ENCODE peak calls at places on chromosome 14, in nine cellular contexts. One of them, this sample, is unnamed. For H3K4me1, the result is how much of the 10 kb centered on the place peaks cover.

GRCh38 chr14:86574026-86574777 is 1044.3 kb downstream of the FLRT2 start:
- DNase-seq in H1: no peak
- DNase-seq in esophagus muscularis mucosa: no peak
- DNase-seq in stomach: no peak
- DNase-seq in spleen: no peak
- DNase-seq in K562: no peak
- DNase-seq in HCT116: no peak
- DNase-seq in Panc1: peak
- DNase-seq in SK-N-SH: no peak
- DNase-seq in this sample: no peak

GRCh38 chr14:59897757-59898383 is 22.1 kb upstream of the LRRC9 start:
- DNase-seq in H1: peak
- DNase-seq in esophagus muscularis mucosa: no peak
- DNase-seq in stomach: peak
- DNase-seq in spleen: no peak
- DNase-seq in K562: no peak
- DNase-seq in HCT116: peak
- DNase-seq in Panc1: no peak
- DNase-seq in SK-N-SH: peak
- DNase-seq in this sample: no peak

GRCh38 chr14:88592016-88592415 is 29.2 kb downstream of the ZC3H14 start:
- DNase-seq in H1: no peak
- DNase-seq in esophagus muscularis mucosa: no peak
- DNase-seq in stomach: no peak
- DNase-seq in spleen: no peak
- DNase-seq in K562: no peak
- DNase-seq in HCT116: no peak
- DNase-seq in Panc1: no peak
- DNase-seq in SK-N-SH: no peak
- DNase-seq in this sample: no peak

GRCh38 chr14:85122690-85123089 is 407.3 kb upstream of the FLRT2 start:
- DNase-seq in H1: no peak
- DNase-seq in esophagus muscularis mucosa: no peak
- DNase-seq in stomach: no peak
- DNase-seq in spleen: no peak
- DNase-seq in K562: no peak
- DNase-seq in HCT116: no peak
- DNase-seq in Panc1: no peak
- DNase-seq in SK-N-SH: no peak
- DNase-seq in this sample: no peak

GRCh38 chr14:104657114-104657524 is 32.3 kb upstream of the INF2 start:
- DNase-seq in H1: no peak
- DNase-seq in esophagus muscularis mucosa: no peak
- DNase-seq in stomach: no peak
- DNase-seq in spleen: peak
- DNase-seq in K562: no peak
- DNase-seq in HCT116: no peak
- DNase-seq in Panc1: no peak
- DNase-seq in SK-N-SH: peak
- DNase-seq in this sample: no peak

GRCh38 chr14:80523518-80524117 is 312.3 kb upstream of the DIO2 start:
- DNase-seq in H1: no peak
- DNase-seq in esophagus muscularis mucosa: no peak
- DNase-seq in stomach: no peak
- DNase-seq in spleen: no peak
- DNase-seq in K562: no peak
- DNase-seq in HCT116: no peak
- DNase-seq in Panc1: no peak
- DNase-seq in SK-N-SH: no peak
- DNase-seq in this sample: no peak

GRCh38 chr14:23514009-23514962 is 37.3 kb downstream of the ZFHX2 start:
- DNase-seq in H1: no peak
- DNase-seq in esophagus muscularis mucosa: no peak
- DNase-seq in stomach: no peak
- DNase-seq in spleen: no peak
- DNase-seq in K562: no peak
- DNase-seq in HCT116: no peak
- DNase-seq in Panc1: no peak
- DNase-seq in SK-N-SH: no peak
- DNase-seq in this sample: no peak

GRCh38 chr14:68440776-68441175 is 352.1 kb downstream of the ZFP36L1 start:
- DNase-seq in H1: no peak
- DNase-seq in esophagus muscularis mucosa: no peak
- DNase-seq in stomach: no peak
- DNase-seq in spleen: no peak
- DNase-seq in K562: no peak
- DNase-seq in HCT116: no peak
- DNase-seq in Panc1: no peak
- DNase-seq in SK-N-SH: no peak
- DNase-seq in this sample: no peak

GRCh38 chr14:67500981-67501380 is 12.5 kb upstream of the TMEM229B start:
- DNase-seq in H1: no peak
- DNase-seq in esophagus muscularis mucosa: no peak
- DNase-seq in stomach: no peak
- DNase-seq in spleen: no peak
- DNase-seq in K562: no peak
- DNase-seq in HCT116: no peak
- DNase-seq in Panc1: no peak
- DNase-seq in SK-N-SH: no peak
- DNase-seq in this sample: no peak

GRCh38 chr14:105010891-105011291 is 10.0 kb downstream of the CDCA4 start:
- DNase-seq in H1: no peak
- DNase-seq in esophagus muscularis mucosa: no peak
- DNase-seq in stomach: no peak
- DNase-seq in spleen: peak
- DNase-seq in K562: no peak
- DNase-seq in HCT116: no peak
- DNase-seq in Panc1: no peak
- DNase-seq in SK-N-SH: no peak
- DNase-seq in this sample: no peak

GRCh38 chr14:76218660-76219059 is 66.9 kb downstream of the GPATCH2L start:
- DNase-seq in H1: no peak
- DNase-seq in esophagus muscularis mucosa: no peak
- DNase-seq in stomach: no peak
- DNase-seq in spleen: no peak
- DNase-seq in K562: no peak
- DNase-seq in HCT116: no peak
- DNase-seq in Panc1: no peak
- DNase-seq in SK-N-SH: no peak
- DNase-seq in this sample: no peak
- TF ChIP-seq POLR2AphosphoS5 in H1: no peak
- TF ChIP-seq POLR2AphosphoS5 in esophagus muscularis mucosa: no peak
- TF ChIP-seq POLR2AphosphoS5 in stomach: no peak
- TF ChIP-seq POLR2AphosphoS5 in spleen: no peak
- TF ChIP-seq POLR2AphosphoS5 in K562: no peak
- TF ChIP-seq POLR2AphosphoS5 in HCT116: no peak
- TF ChIP-seq POLR2AphosphoS5 in Panc1: no peak
- TF ChIP-seq POLR2AphosphoS5 in SK-N-SH: no peak
- TF ChIP-seq POLR2AphosphoS5 in this sample: no peak

GRCh38 chr14:103529383-103530365 is 678 bp downstream of the TRMT61A start:
- DNase-seq in H1: no peak
- DNase-seq in esophagus muscularis mucosa: no peak
- DNase-seq in stomach: no peak
- DNase-seq in spleen: peak
- DNase-seq in K562: no peak
- DNase-seq in HCT116: no peak
- DNase-seq in Panc1: no peak
- DNase-seq in SK-N-SH: no peak
- DNase-seq in this sample: no peak
- H3K27ac ChIP-seq in H1: peak
- H3K27ac ChIP-seq in esophagus muscularis mucosa: peak
- H3K27ac ChIP-seq in stomach: peak
- H3K27ac ChIP-seq in spleen: peak
- H3K27ac ChIP-seq in K562: peak
- H3K27ac ChIP-seq in HCT116: peak
- H3K27ac ChIP-seq in Panc1: peak
- H3K27ac ChIP-seq in SK-N-SH: peak
- H3K27ac ChIP-seq in this sample: peak

GRCh38 chr14:98194821-98195220 is 1077.2 kb downstream of the BCL11B start:
- DNase-seq in H1: no peak
- DNase-seq in esophagus muscularis mucosa: no peak
- DNase-seq in stomach: no peak
- DNase-seq in spleen: no peak
- DNase-seq in K562: no peak
- DNase-seq in HCT116: no peak
- DNase-seq in Panc1: no peak
- DNase-seq in SK-N-SH: no peak
- DNase-seq in this sample: no peak
- H3K4me1 ChIP-seq in H1: under half
- H3K4me1 ChIP-seq in esophagus muscularis mucosa: under half
- H3K4me1 ChIP-seq in stomach: under half
- H3K4me1 ChIP-seq in spleen: under half
- H3K4me1 ChIP-seq in K562: under half
- H3K4me1 ChIP-seq in HCT116: under half
- H3K4me1 ChIP-seq in Panc1: under half
- H3K4me1 ChIP-seq in SK-N-SH: under half
- H3K4me1 ChIP-seq in this sample: under half

GRCh38 chr14:26286806-26287205 is 311.0 kb downstream of the NOVA1 start:
- DNase-seq in H1: no peak
- DNase-seq in esophagus muscularis mucosa: no peak
- DNase-seq in stomach: no peak
- DNase-seq in spleen: no peak
- DNase-seq in K562: no peak
- DNase-seq in HCT116: no peak
- DNase-seq in Panc1: no peak
- DNase-seq in SK-N-SH: no peak
- DNase-seq in this sample: no peak

GRCh38 chr14:26286066-26286791 is 311.6 kb downstream of the NOVA1 start:
- DNase-seq in H1: no peak
- DNase-seq in esophagus muscularis mucosa: no peak
- DNase-seq in stomach: no peak
- DNase-seq in spleen: no peak
- DNase-seq in K562: no peak
- DNase-seq in HCT116: no peak
- DNase-seq in Panc1: no peak
- DNase-seq in SK-N-SH: no peak
- DNase-seq in this sample: no peak

GRCh38 chr14:26276757-26277156 is 321.1 kb downstream of the NOVA1 start:
- DNase-seq in H1: no peak
- DNase-seq in esophagus muscularis mucosa: no peak
- DNase-seq in stomach: no peak
- DNase-seq in spleen: no peak
- DNase-seq in K562: no peak
- DNase-seq in HCT116: no peak
- DNase-seq in Panc1: no peak
- DNase-seq in SK-N-SH: no peak
- DNase-seq in this sample: no peak

GRCh38 chr14:26282578-26282977 is 315.3 kb downstream of the NOVA1 start:
- DNase-seq in H1: no peak
- DNase-seq in esophagus muscularis mucosa: no peak
- DNase-seq in stomach: no peak
- DNase-seq in spleen: no peak
- DNase-seq in K562: no peak
- DNase-seq in HCT116: no peak
- DNase-seq in Panc1: no peak
- DNase-seq in SK-N-SH: no peak
- DNase-seq in this sample: no peak

GRCh38 chr14:26281280-26281998 is 316.4 kb downstream of the NOVA1 start:
- DNase-seq in H1: no peak
- DNase-seq in esophagus muscularis mucosa: no peak
- DNase-seq in stomach: no peak
- DNase-seq in spleen: no peak
- DNase-seq in K562: peak
- DNase-seq in HCT116: no peak
- DNase-seq in Panc1: no peak
- DNase-seq in SK-N-SH: no peak
- DNase-seq in this sample: no peak
- TF ChIP-seq POLR2AphosphoS5 in H1: no peak
- TF ChIP-seq POLR2AphosphoS5 in esophagus muscularis mucosa: no peak
- TF ChIP-seq POLR2AphosphoS5 in stomach: no peak
- TF ChIP-seq POLR2AphosphoS5 in spleen: no peak
- TF ChIP-seq POLR2AphosphoS5 in K562: no peak
- TF ChIP-seq POLR2AphosphoS5 in HCT116: no peak
- TF ChIP-seq POLR2AphosphoS5 in Panc1: no peak
- TF ChIP-seq POLR2AphosphoS5 in SK-N-SH: no peak
- TF ChIP-seq POLR2AphosphoS5 in this sample: no peak

This sample was measured in breast epithelium.